ENCODE peak calls at places on chromosomes 11 and 22, in seven cellular contexts. Q is neuronal stem cell, M is IMR-90, U is mesenchymal stem cell, N is H9, Z is H1, T is trophoblast cell. X is an unnamed sample.

GRCh38 chr11:4704790-4705334 is 278 bp downstream of the MMP26 start:
- DNase-seq in Q (no peak), M (no peak), U (no peak), N (no peak), Z (peak; percentile 48), T (no peak), X (peak; percentile 55)

GRCh38 chr22:43923191-43923590 is 414 bp upstream of the PNPLA3 start:
- DNase-seq in Q (no peak), M (no peak), U (peak; percentile 55), N (no peak), Z (peak; percentile 56), T (no peak), X (no peak)

GRCh38 chr11:17371614-17372013 is 16.8 kb downstream of the KCNJ11 start:
- DNase-seq in Q (no peak), M (peak; percentile 53), U (peak; percentile 45), N (no peak), Z (no peak), T (no peak), X (peak; percentile 56)

GRCh38 chr11:66069715-66070603 is at the start of gene PACS1:
- DNase-seq in Q (no peak), M (peak; percentile 73), U (peak; percentile 73), N (peak; percentile 73), Z (peak; percentile 85), T (peak; percentile 63), X (peak; percentile 89)

GRCh38 chr22:29949872-29950271 is 66.9 kb downstream of the MTMR3 start:
- DNase-seq in Q (no peak), M (no peak), U (no peak), N (no peak), Z (no peak), T (no peak), X (no peak)

GRCh38 chr22:36439481-36440271 is 41.8 kb downstream of the TXN2 start:
- DNase-seq in Q (no peak), M (peak; percentile 97), U (peak; percentile 98), N (no peak), Z (no peak), T (peak; percentile 92), X (peak; percentile 83)

GRCh38 chr22:42908082-42908746 is 51.1 kb upstream of the ARFGAP3 start:
- DNase-seq in Q (no peak), M (no peak), U (no peak), N (no peak), Z (no peak), T (no peak), X (no peak)

GRCh38 chr11:88246680-88247079 is 71.4 kb upstream of the RAB38 start:
- DNase-seq in Q (no peak), M (peak; percentile 86), U (peak; percentile 12), N (no peak), Z (no peak), T (no peak), X (no peak)

GRCh38 chr22:45952553-45952952 is 24.4 kb downstream of the WNT7B start:
- DNase-seq in Q (no peak), M (no peak), U (no peak), N (no peak), Z (no peak), T (no peak), X (no peak)

GRCh38 chr11:27319065-27319464 is 44.0 kb downstream of the CCDC34 start:
- DNase-seq in Q (no peak), M (peak; percentile 72), U (peak; percentile 48), N (no peak), Z (no peak), T (no peak), X (peak; percentile 64)

GRCh38 chr11:67484847-67485311 is 2.1 kb downstream of the AIP start:
- DNase-seq in Q (no peak), M (no peak), U (no peak), N (no peak), Z (no peak), T (no peak), X (no peak)

GRCh38 chr11:78213526-78214330 is 25.0 kb downstream of the USP35 start:
- DNase-seq in Q (no peak), M (no peak), U (no peak), N (no peak), Z (no peak), T (no peak), X (no peak)

GRCh38 chr11:122045181-122045586 is 70.8 kb downstream of the BLID start:
- DNase-seq in Q (no peak), M (peak; percentile 92), U (peak; percentile 86), N (no peak), Z (no peak), T (no peak), X (no peak)

GRCh38 chr11:91170711-91171110 is 947.9 kb upstream of the CHORDC1 start:
- DNase-seq in Q (no peak), M (peak; percentile 8), U (peak; percentile 22), N (no peak), Z (no peak), T (no peak), X (no peak)

GRCh38 chr11:281486-282161 is 3.4 kb downstream of the NLRP6 start:
- DNase-seq in Q (no peak), M (no peak), U (no peak), N (no peak), Z (peak; percentile 48), T (no peak), X (no peak)

GRCh38 chr22:49589301-49589700 is 238.4 kb downstream of the BRD1 start:
- DNase-seq in Q (no peak), M (no peak), U (no peak), N (no peak), Z (no peak), T (no peak), X (no peak)

GRCh38 chr11:119739975-119740374 is 11.0 kb upstream of the NECTIN1 start:
- DNase-seq in Q (no peak), M (no peak), U (no peak), N (no peak), Z (no peak), T (no peak), X (peak; percentile 40)

GRCh38 chr22:19374410-19374809 is 57.1 kb downstream of the HIRA start:
- DNase-seq in Q (no peak), M (no peak), U (no peak), N (no peak), Z (no peak), T (no peak), X (no peak)

GRCh38 chr22:46368422-46368821 is 32.9 kb downstream of the TRMU start:
- DNase-seq in Q (no peak), M (no peak), U (no peak), N (no peak), Z (no peak), T (no peak), X (no peak)

GRCh38 chr11:34855754-34856095 is 60.5 kb downstream of the APIP start:
- DNase-seq in Q (no peak), M (no peak), U (no peak), N (no peak), Z (peak; percentile 14), T (no peak), X (peak; percentile 52)

GRCh38 chr11:22192642-22193347 is at the start of gene ANO5:
- DNase-seq in Q (peak; percentile 66), M (no peak), U (no peak), N (peak; percentile 89), Z (peak; percentile 87), T (no peak), X (peak; percentile 85)

GRCh38 chr11:15006139-15006759 is 34.1 kb upstream of the CALCA start:
- DNase-seq in Q (no peak), M (peak; percentile 46), U (peak; percentile 61), N (peak; percentile 27), Z (no peak), T (peak; percentile 10), X (peak; percentile 78)

GRCh38 chr22:20591660-20592310 is 84.4 kb downstream of the MED15 start:
- DNase-seq in Q (peak; percentile 32), M (peak; percentile 13), U (no peak), N (peak; percentile 83), Z (peak; percentile 79), T (no peak), X (peak; percentile 45)

GRCh38 chr11:130553306-130553705 is 104.9 kb downstream of the ADAMTS15 start:
- DNase-seq in Q (no peak), M (peak; percentile 39), U (no peak), N (no peak), Z (no peak), T (no peak), X (no peak)

DNA sequence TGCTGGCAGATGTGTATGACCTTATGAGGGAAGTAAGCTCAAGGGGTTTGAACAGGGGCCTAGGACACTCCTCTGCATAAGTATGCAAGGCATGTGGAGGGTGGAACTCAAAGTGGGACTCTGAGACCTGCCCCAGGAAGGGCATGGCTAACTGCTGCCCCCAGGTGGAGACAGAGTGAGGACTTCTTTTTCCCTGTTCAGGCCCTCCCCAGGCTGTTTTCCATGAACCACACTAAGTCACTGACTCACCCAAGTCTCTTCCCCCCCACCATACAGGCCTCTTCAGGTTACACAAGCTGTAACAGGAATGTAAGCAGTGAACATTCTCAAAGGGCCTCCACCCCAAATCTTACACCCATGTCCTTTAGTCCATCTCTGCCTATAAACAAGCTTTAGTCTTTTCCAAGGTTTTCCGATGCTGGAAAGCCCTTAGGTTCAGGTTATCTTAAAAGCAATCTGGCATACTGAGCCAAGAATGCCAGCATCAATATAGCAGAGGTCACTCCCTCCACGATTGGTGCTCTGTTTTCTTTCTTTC is 13.1 kb downstream of the EEF1G start:
- DNase-seq in Q (peak; percentile 82), M (peak; percentile 98), U (peak; percentile 97), N (peak; percentile 95), Z (peak; percentile 89), T (peak; percentile 98), X (peak; percentile 99)
- H2AK5ac ChIP-seq in Q (no peak overlapping the region), M (peak overlapping the region; percentile 60), U (peak overlapping the region; percentile 67), N (no peak overlapping the region), Z (no peak overlapping the region), T (no peak overlapping the region), X (no peak overlapping the region)

GRCh38 chr11:93842461-93842860 is 8.0 kb downstream of the VSTM5 start:
- DNase-seq in Q (no peak), M (peak; percentile 71), U (no peak), N (peak; percentile 7), Z (no peak), T (no peak), X (no peak)
- H2AK5ac ChIP-seq in Q (no peak overlapping the region), M (no peak overlapping the region), U (no peak overlapping the region), N (no peak overlapping the region), Z (no peak overlapping the region), T (no peak overlapping the region), X (no peak overlapping the region)

GRCh38 chr11:101053492-101053891 is 76.1 kb downstream of the PGR start:
- DNase-seq in Q (no peak), M (no peak), U (no peak), N (no peak), Z (no peak), T (no peak), X (no peak)
- H2AK5ac ChIP-seq in Q (no peak overlapping the region), M (no peak overlapping the region), U (no peak overlapping the region), N (no peak overlapping the region), Z (no peak overlapping the region), T (no peak overlapping the region), X (no peak overlapping the region)

DNA sequence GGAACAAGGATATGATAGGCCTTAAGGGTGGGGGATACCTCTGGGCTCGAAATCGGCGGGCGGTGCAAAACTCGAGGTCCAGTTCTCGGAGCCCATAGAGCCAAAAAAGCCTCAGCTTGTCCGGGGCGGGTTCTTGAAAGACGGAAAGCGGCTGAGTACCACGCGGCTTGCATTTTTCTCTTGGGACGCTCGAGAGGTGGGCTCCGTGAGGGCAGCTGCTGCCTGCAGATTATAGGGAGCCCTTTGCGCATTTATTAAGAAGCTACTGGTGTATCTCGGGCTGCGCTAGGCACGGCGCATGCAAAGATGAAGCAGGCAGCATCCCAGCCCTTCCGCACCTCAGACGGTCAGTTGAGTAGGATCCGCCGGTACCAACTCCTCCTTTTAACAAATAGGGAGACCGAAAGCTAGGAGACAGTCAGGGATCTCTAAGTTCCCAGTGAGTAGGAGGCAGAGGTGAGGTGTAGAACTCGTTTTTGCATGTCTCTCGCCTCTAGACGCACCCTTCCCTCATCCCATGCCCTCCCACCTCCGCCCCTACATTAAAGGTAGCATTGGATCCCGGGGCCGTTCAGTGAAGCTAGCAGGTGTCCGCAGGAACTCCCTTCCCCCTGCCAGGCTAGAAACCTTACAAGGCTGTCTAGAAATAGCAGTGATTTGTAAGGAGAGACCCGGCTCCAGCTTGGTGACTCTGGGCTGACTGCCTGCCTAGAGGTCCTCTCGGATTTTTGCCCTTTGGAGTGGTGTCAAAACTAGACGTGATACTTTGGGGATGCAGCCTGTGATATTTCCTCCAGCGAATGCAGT is 768 bp downstream of the LDHA start:
- DNase-seq in Q (peak; percentile 17), M (peak; percentile 3), U (peak; percentile 34), N (peak; percentile 34), Z (peak; percentile 54), T (no peak), X (peak; percentile 59)
- H2AK5ac ChIP-seq in Q (peak overlapping the region; percentile 88), M (peak overlapping the region; percentile 82), U (peak overlapping the region; percentile 23), N (no peak overlapping the region), Z (peak overlapping the region; percentile 17), T (peak overlapping the region; percentile 37), X (no peak overlapping the region)

X was measured in mesendoderm.